ENCODE peak calls at places on chromosomes 2 and 18, in six cellular contexts. X, D, Z, W, T and R are unnamed samples.

GRCh38 chr2:65465857-65466256 is 33.5 kb upstream of the SPRED2 start:
- DNase-seq in W (no peak), Z (no peak), X (no peak), T (no peak), D (no peak), R (no peak)

GRCh38 chr2:24083567-24084385 is 858 bp downstream of the TP53I3 start:
- DNase-seq in Z (peak), W (peak), D (peak), X (peak), T (peak), R (no peak)

GRCh38 chr2:21966139-21966538 is 842.4 kb downstream of the TDRD15 start:
- DNase-seq in T (no peak), X (no peak), Z (no peak), W (no peak), D (peak), R (no peak)

GRCh38 chr2:207163053-207163814 is 2.5 kb downstream of the KLF7 start:
- DNase-seq in T (peak), Z (no peak), D (peak), X (no peak), W (no peak), R (no peak)

GRCh38 chr2:174678395-174678794 is 80.8 kb upstream of the WIPF1 start:
- DNase-seq in X (no peak), Z (no peak), W (no peak), T (no peak), D (no peak), R (no peak)

GRCh38 chr18:70072678-70073077 is 125.0 kb upstream of the CD226 start:
- DNase-seq in D (peak), X (peak), T (peak), W (no peak), Z (no peak), R (no peak)

GRCh38 chr18:24600076-24600654 is 139.7 kb downstream of the HRH4 start:
- DNase-seq in T (peak), D (peak), X (peak), W (peak), Z (no peak), R (peak)

GRCh38 chr2:234165421-234165820 is 114.9 kb downstream of the SPP2 start:
- DNase-seq in T (peak), Z (no peak), D (no peak), X (no peak), W (no peak), R (no peak)

GRCh38 chr2:171487201-171487600 is 35.1 kb upstream of the CYBRD1 start:
- DNase-seq in X (no peak), Z (no peak), W (no peak), D (no peak), T (no peak), R (no peak)

GRCh38 chr2:168515502-168515901 is 59.4 kb downstream of the CERS6 start:
- DNase-seq in W (no peak), X (no peak), T (no peak), D (peak), Z (no peak), R (no peak)

GRCh38 chr2:288743-289361 is 961 bp upstream of the ALKAL2 start:
- DNase-seq in D (no peak), Z (no peak), X (no peak), T (peak), W (no peak), R (no peak)

GRCh38 chr2:201130524-201131186 is 14.7 kb downstream of the CFLAR start:
- DNase-seq in W (no peak), X (no peak), D (peak), T (no peak), Z (no peak), R (no peak)

GRCh38 chr2:54638103-54638502 is 85.4 kb upstream of the EML6 start:
- DNase-seq in Z (no peak), X (no peak), T (no peak), D (no peak), W (no peak), R (no peak)

GRCh38 chr2:54634564-54635511 is 88.6 kb upstream of the EML6 start:
- DNase-seq in T (no peak), W (no peak), X (no peak), Z (no peak), D (no peak), R (peak)

GRCh38 chr2:54634012-54634411 is 89.5 kb upstream of the EML6 start:
- DNase-seq in X (no peak), W (no peak), T (no peak), D (no peak), Z (no peak), R (no peak)

GRCh38 chr2:54636425-54637139 is 86.9 kb upstream of the EML6 start:
- DNase-seq in W (no peak), D (no peak), T (no peak), Z (no peak), X (no peak), R (no peak)

DNA sequence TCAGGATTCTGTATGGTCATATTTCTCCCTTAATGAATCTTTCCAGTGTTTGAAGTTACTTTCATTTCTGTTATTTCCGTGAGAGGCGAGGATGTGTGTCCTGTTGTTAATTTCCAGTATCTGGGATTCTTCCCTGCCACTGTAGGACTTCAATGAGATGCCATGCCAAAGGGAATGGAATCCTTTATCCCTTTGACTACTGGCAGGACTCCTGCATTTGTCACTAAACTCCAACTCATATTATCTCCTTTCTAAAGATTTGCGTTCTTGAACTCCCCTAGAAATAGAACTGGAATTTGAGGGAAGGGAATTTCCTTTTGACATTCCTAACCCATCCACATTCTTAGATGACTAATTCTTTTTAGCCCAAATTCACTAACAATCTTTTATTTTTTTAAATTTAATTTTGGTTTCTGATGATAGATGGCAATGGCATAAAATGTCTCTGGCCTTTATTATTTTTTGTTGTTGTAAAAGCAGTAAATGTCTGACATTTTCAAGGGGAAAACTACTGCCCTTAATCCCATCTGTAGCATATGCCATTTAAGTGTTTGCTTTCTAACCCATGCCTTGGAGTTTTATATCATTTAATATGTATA is 87.8 kb upstream of the EML6 start:
- DNase-seq in T (no peak), X (no peak), D (no peak), Z (no peak), W (no peak), R (no peak)
- H3K4me3 ChIP-seq in T (no peak), X (no peak), D (no peak), Z (peak), W (no peak), R (no peak)

GRCh38 chr2:147366281-147366680 is 478.5 kb upstream of the ACVR2A start:
- DNase-seq in D (no peak), Z (no peak), X (no peak), T (no peak), W (no peak), R (no peak)

GRCh38 chr2:147368306-147368705 is 476.5 kb upstream of the ACVR2A start:
- DNase-seq in X (no peak), W (no peak), D (no peak), Z (no peak), T (no peak), R (no peak)

GRCh38 chr2:147365577-147365976 is 479.3 kb upstream of the ACVR2A start:
- DNase-seq in Z (no peak), W (no peak), D (no peak), T (peak), X (no peak), R (no peak)

GRCh38 chr2:147364597-147364996 is 480.2 kb upstream of the ACVR2A start:
- DNase-seq in W (no peak), D (no peak), X (no peak), T (no peak), Z (no peak), R (no peak)
- H3K4me3 ChIP-seq in W (no peak), D (no peak), X (no peak), T (no peak), Z (no peak), R (no peak)

DNA sequence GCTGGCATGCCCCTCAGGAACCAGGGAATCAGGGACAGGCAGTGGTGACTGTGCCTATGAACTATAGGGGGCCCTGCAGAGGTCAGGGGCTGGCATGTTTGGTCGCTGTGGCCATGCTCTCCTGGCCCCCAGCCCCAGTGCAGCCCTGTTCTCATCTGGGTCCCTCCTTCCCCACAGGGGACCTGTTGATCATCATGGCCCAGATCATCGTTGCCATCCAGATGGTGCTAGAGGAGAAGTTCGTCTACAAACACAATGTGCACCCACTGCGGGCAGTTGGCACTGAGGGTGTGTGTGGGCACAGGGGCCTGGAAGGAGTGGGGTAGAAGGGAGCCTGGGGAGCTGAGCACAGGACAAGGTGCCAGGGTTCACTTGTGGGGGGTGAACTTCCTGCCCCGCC is 9.7 kb upstream of the CENPA start:
- DNase-seq in W (no peak), T (no peak), Z (peak), X (no peak), D (no peak), R (no peak)
- H3K4me3 ChIP-seq in W (no peak), T (no peak), Z (no peak), X (no peak), D (no peak), R (no peak)

GRCh38 chr2:127453013-127453391 is 34.8 kb downstream of the PROC start:
- DNase-seq in X (no peak), W (no peak), T (no peak), Z (no peak), D (no peak), R (no peak)

GRCh38 chr2:127453392-127454171 is 35.4 kb downstream of the PROC start:
- DNase-seq in D (no peak), W (no peak), Z (no peak), X (peak), T (no peak), R (no peak)

GRCh38 chr2:127456960-127457359 is 38.7 kb downstream of the PROC start:
- DNase-seq in D (no peak), W (no peak), Z (no peak), T (no peak), X (no peak), R (no peak)

GRCh38 chr2:127454595-127455565 is 36.7 kb downstream of the PROC start:
- DNase-seq in W (no peak), T (peak), X (no peak), D (no peak), Z (no peak), R (no peak)

GRCh38 chr2:127455566-127456493 is 37.6 kb downstream of the PROC start:
- DNase-seq in T (peak), X (no peak), D (no peak), Z (no peak), W (no peak), R (no peak)
- H3K4me3 ChIP-seq in T (no peak), X (no peak), D (no peak), Z (no peak), W (no peak), R (no peak)

GRCh38 chr2:238785528-238785860 is 62.4 kb upstream of the TWIST2 start:
- DNase-seq in Z (no peak), X (no peak), T (no peak), W (no peak), D (no peak), R (no peak)

GRCh38 chr2:238786792-238787490 is 60.9 kb upstream of the TWIST2 start:
- DNase-seq in X (no peak), T (no peak), Z (no peak), W (no peak), D (no peak), R (no peak)

GRCh38 chr2:238789317-238789806 is 58.5 kb upstream of the TWIST2 start:
- DNase-seq in T (no peak), X (no peak), Z (no peak), D (no peak), W (no peak), R (no peak)

GRCh38 chr2:238786379-238786778 is 61.5 kb upstream of the TWIST2 start:
- DNase-seq in Z (no peak), W (no peak), X (no peak), T (no peak), D (no peak), R (no peak)

DNA sequence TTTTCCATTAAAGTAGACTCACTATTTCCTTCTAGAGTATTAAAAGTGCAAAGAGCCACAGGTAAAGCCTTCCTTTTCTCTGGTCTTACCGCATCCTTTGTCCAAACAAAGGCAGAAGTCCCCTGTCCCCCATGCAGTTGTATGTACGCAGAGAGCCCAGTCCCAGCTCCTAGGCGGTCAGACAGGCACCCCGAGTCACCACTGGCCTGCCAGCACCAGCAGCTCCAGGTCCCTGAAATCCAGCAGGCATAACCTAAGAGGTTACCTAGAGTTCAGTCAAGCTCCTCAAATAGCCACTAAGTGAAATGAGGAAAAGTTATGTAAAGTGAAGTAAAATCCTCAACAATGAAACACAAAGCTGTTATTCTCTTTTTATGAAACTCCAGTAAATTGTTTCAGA is 60.4 kb upstream of the TWIST2 start:
- DNase-seq in T (no peak), D (no peak), W (no peak), Z (no peak), X (no peak), R (no peak)
- H3K4me3 ChIP-seq in T (no peak), D (no peak), W (no peak), Z (no peak), X (no peak), R (no peak)

GRCh38 chr18:2847341-2848144 is 737 bp downstream of the EMILIN2 start:
- DNase-seq in T (peak), X (peak), Z (peak), W (peak), D (no peak), R (no peak)
- H3K4me3 ChIP-seq in T (peak), X (peak), Z (peak), W (peak), D (peak), R (peak)

DNA sequence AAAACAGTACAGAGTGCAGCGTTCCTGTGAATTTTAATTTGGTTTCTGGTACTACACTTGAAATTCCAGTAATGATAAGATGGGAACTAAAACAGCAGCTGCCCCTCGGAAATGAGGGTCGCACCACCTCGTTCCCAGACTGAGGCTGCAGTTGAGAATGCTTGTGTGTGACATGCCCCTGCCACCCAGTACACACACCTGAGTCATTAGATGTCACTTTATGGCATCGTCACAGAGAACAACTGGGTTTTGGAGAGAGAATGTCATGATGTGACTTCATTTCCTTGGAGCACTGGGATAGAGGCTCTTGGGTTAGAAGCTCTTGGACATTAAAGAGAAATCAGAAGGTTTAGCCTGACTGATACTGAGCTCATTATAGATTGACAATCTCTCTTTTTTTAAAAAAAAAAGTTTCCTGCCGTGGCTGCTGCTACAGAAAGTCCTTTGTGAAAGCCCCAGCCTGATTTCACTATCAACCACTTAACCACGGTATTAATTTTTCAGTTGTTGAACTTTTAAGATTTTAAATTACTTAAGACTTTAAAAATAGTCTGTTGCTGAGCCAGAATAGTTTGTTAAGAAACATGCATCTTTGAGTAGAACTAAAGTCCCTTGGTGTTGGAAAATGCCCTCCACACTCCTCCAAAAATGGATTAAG is 24.5 kb downstream of the BCL2L11 start:
- DNase-seq in W (no peak), Z (no peak), D (no peak), T (no peak), X (no peak), R (no peak)
- H3K4me3 ChIP-seq in W (no peak), Z (no peak), D (no peak), T (no peak), X (no peak), R (no peak)

GRCh38 chr2:205687018-205687956 is 5.0 kb downstream of the NRP2 start:
- DNase-seq in X (no peak), D (no peak), W (no peak), T (no peak), Z (no peak), R (no peak)

GRCh38 chr2:205684871-205685313 is 2.6 kb downstream of the NRP2 start:
- DNase-seq in T (no peak), Z (peak), W (no peak), D (no peak), X (peak), R (no peak)

GRCh38 chr2:205688417-205689200 is 6.3 kb downstream of the NRP2 start:
- DNase-seq in W (no peak), T (no peak), D (no peak), X (no peak), Z (no peak), R (no peak)

GRCh38 chr2:205685314-205686230 is 3.3 kb downstream of the NRP2 start:
- DNase-seq in Z (peak), D (no peak), W (no peak), T (no peak), X (peak), R (no peak)

DNA sequence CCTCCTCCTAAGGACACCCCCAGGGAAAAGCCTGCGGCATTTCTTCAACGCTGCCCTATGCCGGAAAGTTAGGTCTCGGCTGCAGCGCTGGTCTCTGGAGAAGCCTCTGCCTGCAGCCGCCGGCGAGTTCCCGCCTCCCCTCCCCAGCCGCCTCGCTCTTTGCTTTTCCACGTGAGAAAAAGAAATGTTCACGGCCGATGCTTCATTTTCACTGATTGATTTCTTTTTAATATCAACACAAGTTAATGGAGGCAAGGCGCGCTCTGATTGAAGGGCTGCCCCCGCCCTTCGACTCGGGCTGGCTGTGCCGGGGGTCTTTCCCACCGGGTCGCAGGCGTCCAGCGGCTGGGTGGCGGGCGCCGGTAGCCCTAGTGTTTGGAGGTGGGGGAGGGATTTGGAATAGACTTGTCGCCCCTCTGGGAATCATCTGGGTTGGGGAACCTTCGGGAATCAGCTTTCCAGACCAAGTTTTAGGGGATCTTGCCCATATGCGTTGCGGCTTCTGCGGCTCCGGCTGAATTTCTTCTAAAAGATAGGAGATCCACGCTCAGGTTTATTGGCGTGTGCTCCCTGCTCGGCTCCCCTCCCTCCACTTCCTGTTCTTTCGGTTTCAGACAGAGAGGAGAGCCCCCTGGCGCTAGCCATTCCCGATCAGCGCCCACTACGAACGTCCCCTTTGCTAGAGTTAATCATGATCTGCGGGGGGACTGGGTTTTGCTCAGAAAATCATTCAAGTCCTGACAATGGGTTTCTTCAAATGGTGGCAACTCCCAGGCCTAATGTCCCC is 4.1 kb downstream of the NRP2 start:
- DNase-seq in X (peak), D (no peak), T (no peak), W (no peak), Z (no peak), R (no peak)
- H3K4me3 ChIP-seq in X (peak), D (peak), T (peak), W (peak), Z (peak), R (peak)

DNA sequence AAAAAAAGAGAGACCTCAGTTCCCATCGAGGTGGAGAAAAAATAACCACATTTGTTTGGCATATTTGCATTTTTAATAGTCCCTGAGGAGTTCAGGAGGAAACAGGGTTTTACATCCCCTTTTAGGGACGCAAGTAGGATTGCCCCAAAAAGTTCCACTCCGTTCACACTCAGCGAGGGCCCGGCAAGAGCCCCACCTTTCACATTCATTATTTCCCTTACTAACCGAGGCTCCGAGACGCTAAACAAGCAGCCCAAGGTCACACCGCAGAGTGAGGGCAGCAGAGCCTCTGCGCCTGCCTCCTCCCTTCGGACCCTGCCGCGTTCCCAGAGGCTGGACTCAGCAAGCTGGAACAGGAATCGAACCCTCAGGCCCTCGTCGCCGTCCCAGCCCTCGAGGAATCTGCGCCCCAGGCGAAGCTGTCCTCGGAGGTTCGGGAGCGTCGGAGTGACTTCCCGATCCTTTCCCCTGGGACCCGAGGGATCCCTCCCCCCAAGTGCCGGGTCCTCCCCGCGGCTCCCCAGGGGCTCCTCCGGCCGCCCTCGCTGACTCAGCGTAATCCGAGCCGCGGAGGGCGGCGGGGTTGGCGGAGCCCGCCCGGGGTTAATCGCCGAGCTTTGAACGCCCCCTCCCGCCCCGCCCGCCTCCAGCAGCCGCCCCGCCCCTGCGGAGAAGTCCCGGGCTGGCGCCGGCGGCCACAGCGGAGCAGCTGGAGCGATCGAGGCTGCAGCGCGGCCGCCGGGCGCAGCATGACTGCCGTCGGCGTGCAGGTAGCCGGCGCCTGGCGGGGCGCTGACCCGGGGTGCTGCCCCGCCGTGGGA is at the start of gene TMEM37:
- DNase-seq in X (peak), D (no peak), T (peak), W (peak), Z (peak), R (peak)
- H3K4me3 ChIP-seq in X (peak), D (peak), T (peak), W (peak), Z (peak), R (peak)